ENCODE peak calls at places on chromosome 10, in four cellular contexts. G is cardiac fibroblast, L is HL-60, C is epithelial cell of esophagus. N is an unnamed sample.

GRCh38 chr10:92849234-92849525 is 860 bp downstream of the EXOC6 start:
- DNase-seq in G (no peak), L (no peak), C (peak), N (no peak)

GRCh38 chr10:17062493-17063487 is 66.8 kb downstream of the CUBN start:
- DNase-seq in G (peak), L (no peak), C (peak), N (no peak)

GRCh38 chr10:78543749-78544446 is 510.2 kb downstream of the RPS24 start:
- DNase-seq in G (peak), L (no peak), C (no peak), N (peak)

GRCh38 chr10:22849077-22849810 is 78.6 kb upstream of the ARMC3 start:
- DNase-seq in G (peak), L (no peak), C (peak), N (peak)

GRCh38 chr10:31604141-31604540 is 285.1 kb downstream of the ZEB1 start:
- DNase-seq in G (no peak), L (no peak), C (no peak), N (peak)

GRCh38 chr10:57993302-57993701 is 274.4 kb downstream of the IPMK start:
- DNase-seq in G (no peak), L (no peak), C (no peak), N (no peak)

GRCh38 chr10:72074413-72075183 is 13.8 kb downstream of the SPOCK2 start:
- DNase-seq in G (no peak), L (no peak), C (no peak), N (no peak)

GRCh38 chr10:8331387-8331786 is 276.9 kb downstream of the GATA3 start:
- DNase-seq in G (no peak), L (no peak), C (no peak), N (no peak)

GRCh38 chr10:77836299-77836820 is 90.2 kb downstream of the DLG5 start:
- DNase-seq in G (peak), L (peak), C (peak), N (no peak)

GRCh38 chr10:36888925-36889573 is 236.3 kb upstream of the ANKRD30A start:
- DNase-seq in G (peak), L (peak), C (peak), N (no peak)

GRCh38 chr10:5582736-5583135 is 58.0 kb downstream of the CALML3 start:
- DNase-seq in G (no peak), L (no peak), C (no peak), N (no peak)

GRCh38 chr10:121296856-121297255 is 301.4 kb downstream of the FGFR2 start:
- DNase-seq in G (no peak), L (no peak), C (no peak), N (no peak)

GRCh38 chr10:100319736-100320135 is 10.3 kb downstream of the PKD2L1 start:
- DNase-seq in G (no peak), L (no peak), C (no peak), N (no peak)

GRCh38 chr10:52752261-52752660 is 20.3 kb downstream of the MBL2 start:
- DNase-seq in G (no peak), L (no peak), C (no peak), N (no peak)

GRCh38 chr10:71064413-71065118 is 147.8 kb upstream of the UNC5B start:
- DNase-seq in G (peak), L (no peak), C (no peak), N (no peak)

GRCh38 chr10:79245539-79246208 is 101.6 kb upstream of the PPIF start:
- DNase-seq in G (no peak), L (peak), C (no peak), N (no peak)

GRCh38 chr10:128550045-128550444 is 423.8 kb upstream of the MKI67 start:
- DNase-seq in G (no peak), L (no peak), C (no peak), N (no peak)

GRCh38 chr10:112360308-112361270 is 13.3 kb upstream of the ACSL5 start:
- DNase-seq in G (peak), L (no peak), C (peak), N (peak)

GRCh38 chr10:71825217-71825616 is 25.8 kb downstream of the PSAP start:
- DNase-seq in G (no peak), L (no peak), C (no peak), N (no peak)

GRCh38 chr10:95832216-95833037 is 75.3 kb upstream of the CC2D2B start:
- DNase-seq in G (no peak), L (no peak), C (no peak), N (no peak)

GRCh38 chr10:102418612-102419560 is at the start of gene PSD:
- DNase-seq in G (no peak), L (no peak), C (no peak), N (no peak)

GRCh38 chr10:13120786-13121499 is 21.0 kb downstream of the OPTN start:
- DNase-seq in G (peak), L (no peak), C (no peak), N (peak)

GRCh38 chr10:44180321-44181154 is 204.4 kb downstream of the CXCL12 start:
- DNase-seq in G (peak), L (no peak), C (no peak), N (peak)
- H3K4me3 ChIP-seq in G (no peak), L (no peak), C (no peak), N (no peak)

GRCh38 chr10:133204226-133205015 is 25.6 kb upstream of the UTF1 start:
- DNase-seq in G (no peak), L (no peak), C (no peak), N (no peak)
- H3K4me3 ChIP-seq in G (no peak), L (no peak), C (no peak), N (no peak)

GRCh38 chr10:49690673-49691356 is 11.4 kb downstream of the C10orf53 start:
- DNase-seq in G (no peak), L (no peak), C (no peak), N (no peak)
- H3K4me3 ChIP-seq in G (no peak), L (no peak), C (no peak), N (no peak)

GRCh38 chr10:60281331-60281730 is 108.3 kb downstream of the ANK3 start:
- DNase-seq in G (peak), L (no peak), C (no peak), N (no peak)

GRCh38 chr10:60281792-60282353 is 107.8 kb downstream of the ANK3 start:
- DNase-seq in G (peak), L (no peak), C (no peak), N (no peak)

GRCh38 chr10:60283397-60283796 is 106.3 kb downstream of the ANK3 start:
- DNase-seq in G (no peak), L (no peak), C (peak), N (no peak)

GRCh38 chr10:60280475-60280874 is 109.2 kb downstream of the ANK3 start:
- DNase-seq in G (no peak), L (no peak), C (peak), N (no peak)

DNA sequence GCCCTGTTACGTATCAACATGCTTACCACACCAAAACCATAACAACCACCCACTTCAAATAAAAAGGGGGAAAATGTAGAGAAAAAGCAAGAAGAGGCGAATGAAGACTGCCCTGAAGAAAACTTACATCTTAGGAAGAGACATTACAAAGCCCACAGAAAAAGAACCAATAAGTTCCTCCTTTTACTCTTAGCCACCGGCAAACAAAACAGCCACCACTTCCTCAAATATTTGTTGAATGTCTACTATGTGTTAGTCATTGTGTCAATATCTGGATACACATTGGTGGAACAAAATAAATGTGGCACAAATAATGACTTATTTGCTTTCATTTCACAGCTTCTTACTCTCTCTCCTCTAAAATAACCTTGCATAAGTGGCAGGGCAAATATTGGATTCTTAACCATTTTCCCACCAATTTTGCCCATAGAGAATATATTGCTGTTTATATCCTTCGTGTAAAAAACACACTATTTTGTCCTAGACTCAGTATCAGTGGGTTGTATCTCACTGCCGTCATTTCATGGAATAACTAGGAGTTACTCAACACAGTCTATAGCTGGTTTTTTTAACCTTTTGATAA is 106.8 kb downstream of the ANK3 start:
- DNase-seq in G (no peak), L (peak), C (peak), N (peak)
- H3K4me3 ChIP-seq in G (peak), L (no peak), C (no peak), N (no peak)

GRCh38 chr10:110337401-110337800 is 32.7 kb upstream of the SMNDC1 start:
- DNase-seq in G (no peak), L (no peak), C (no peak), N (no peak)

GRCh38 chr10:110343947-110344346 is 39.2 kb upstream of the SMNDC1 start:
- DNase-seq in G (no peak), L (no peak), C (no peak), N (no peak)

GRCh38 chr10:110340122-110340521 is 35.4 kb upstream of the SMNDC1 start:
- DNase-seq in G (no peak), L (no peak), C (no peak), N (no peak)

GRCh38 chr10:110337906-110338305 is 33.2 kb upstream of the SMNDC1 start:
- DNase-seq in G (peak), L (no peak), C (peak), N (no peak)

DNA sequence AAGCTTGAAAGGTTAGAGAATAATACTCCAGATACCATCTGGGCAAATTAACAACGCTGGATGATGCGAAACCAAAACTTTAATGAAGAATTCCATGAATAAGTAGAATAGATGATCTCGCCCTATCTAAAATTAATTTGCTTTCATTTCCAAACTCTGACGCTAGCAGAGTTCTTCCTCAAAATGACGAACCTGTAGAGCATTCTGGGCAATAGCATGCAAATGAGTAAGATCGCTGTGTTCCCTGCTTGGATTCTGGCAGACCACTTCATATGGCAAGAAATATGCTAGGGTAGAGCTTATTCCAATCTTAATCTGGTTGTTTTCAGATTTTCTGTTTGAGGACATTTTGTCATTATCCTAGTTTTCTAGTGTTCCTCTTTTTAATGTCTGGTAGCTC is 36.1 kb upstream of the SMNDC1 start:
- DNase-seq in G (no peak), L (no peak), C (no peak), N (no peak)
- H3K4me3 ChIP-seq in G (no peak), L (no peak), C (no peak), N (no peak)

GRCh38 chr10:122779924-122780323 is 65.7 kb downstream of the CUZD1 start:
- DNase-seq in G (no peak), L (no peak), C (no peak), N (no peak)
- H3K4me3 ChIP-seq in G (no peak), L (no peak), C (no peak), N (no peak)

GRCh38 chr10:26334932-26335573 is 103.1 kb upstream of the APBB1IP start:
- DNase-seq in G (peak), L (peak), C (peak), N (peak)
- H3K4me3 ChIP-seq in G (no peak), L (peak), C (no peak), N (no peak)

GRCh38 chr10:55628260-55628701 is 732.8 kb downstream of the ZWINT start:
- DNase-seq in G (no peak), L (no peak), C (no peak), N (no peak)
- H3K4me3 ChIP-seq in G (no peak), L (no peak), C (no peak), N (no peak)

DNA sequence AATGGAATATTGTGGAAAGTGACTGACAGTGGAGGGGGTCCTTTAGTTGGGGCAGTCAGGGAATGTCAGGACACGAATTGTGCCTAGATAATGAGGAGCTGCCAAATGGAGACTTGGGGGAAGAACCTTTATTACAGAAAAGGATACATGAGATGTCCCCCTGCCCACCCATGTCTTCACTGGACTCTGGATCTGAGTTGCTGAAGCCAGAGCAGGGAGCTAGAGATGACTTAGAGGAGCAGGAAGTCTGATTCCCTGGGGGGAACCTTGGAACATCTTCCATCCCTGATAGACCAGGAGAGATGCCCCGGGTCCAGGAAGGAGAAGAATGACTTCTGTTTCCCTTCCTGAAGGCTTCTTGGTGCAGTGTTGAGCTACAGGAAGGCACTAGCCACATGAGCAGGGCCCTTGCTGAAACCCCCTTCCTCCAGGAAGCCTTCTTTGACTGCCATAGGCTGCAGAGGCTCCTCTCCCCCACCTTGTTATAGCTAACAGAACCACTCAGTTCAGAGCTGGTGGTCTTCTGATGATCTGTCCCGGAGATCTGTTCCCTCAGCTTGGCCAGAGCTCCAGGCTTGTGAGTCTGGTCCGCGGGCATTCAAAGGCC is 747 bp upstream of the NEURL1 start:
- DNase-seq in G (no peak), L (no peak), C (no peak), N (no peak)
- H3K4me3 ChIP-seq in G (no peak), L (no peak), C (no peak), N (no peak)

GRCh38 chr10:68759223-68759863 is 38.3 kb downstream of the CCAR1 start:
- DNase-seq in G (no peak), L (no peak), C (no peak), N (no peak)

GRCh38 chr10:68759967-68760366 is 38.9 kb downstream of the CCAR1 start:
- DNase-seq in G (no peak), L (no peak), C (no peak), N (no peak)

GRCh38 chr10:68752711-68753110 is 31.7 kb downstream of the CCAR1 start:
- DNase-seq in G (no peak), L (no peak), C (no peak), N (no peak)

GRCh38 chr10:68756766-68757165 is 35.7 kb downstream of the CCAR1 start:
- DNase-seq in G (no peak), L (no peak), C (no peak), N (no peak)

DNA sequence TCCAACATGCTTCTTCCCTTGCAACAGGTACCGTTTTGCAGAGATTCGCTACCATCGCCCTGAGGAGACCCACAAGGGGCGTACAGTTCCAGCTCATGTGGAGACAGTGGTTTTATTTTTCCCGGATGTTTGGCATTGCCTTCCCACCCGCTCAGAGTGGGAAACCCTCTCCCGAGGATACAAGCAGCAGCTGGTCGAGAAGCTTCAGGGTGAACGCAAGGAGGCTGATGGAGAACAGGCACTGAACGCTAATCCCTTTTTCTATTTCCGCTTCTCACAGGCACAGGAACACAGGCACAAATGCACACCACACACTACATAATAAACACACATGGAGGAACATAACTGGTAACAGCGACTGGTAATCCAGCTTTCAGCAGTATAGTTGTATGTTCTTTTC is 35.2 kb downstream of the CCAR1 start:
- DNase-seq in G (no peak), L (no peak), C (no peak), N (no peak)
- H3K4me3 ChIP-seq in G (no peak), L (no peak), C (no peak), N (no peak)